ENCODE peak calls at places on chromosomes 12 and 14, in four cellular contexts. H is GOT3; V is fibroblast of the conjunctiva; U is stimulated activated CD8-positive, alpha-beta memory T cell treated with anti-CD3 and anti-CD28 coated beads, Interleukin-4, amount 100 ng/mL, for 4 hours. F is an unnamed sample.

GRCh38 chr14:103718572-103718971 is 3.0 kb downstream of the ZFYVE21 start:
- DNase-seq in V (no peak), H (no peak), U (no peak), F (no peak)

GRCh38 chr12:852864-853263 is 96.6 kb downstream of the RAD52 start:
- DNase-seq in V (no peak), U (no peak), H (no peak), F (no peak)

GRCh38 chr12:53735-54095 is 12.9 kb upstream of the IQSEC3 start:
- DNase-seq in H (no peak), V (no peak), U (no peak), F (no peak)

GRCh38 chr14:105092912-105093425 is 27.7 kb upstream of the GPR132 start:
- DNase-seq in U (peak), V (no peak), H (no peak), F (no peak)

GRCh38 chr12:77238368-77238767 is 173.0 kb upstream of the E2F7 start:
- DNase-seq in H (no peak), U (no peak), V (no peak), F (no peak)

GRCh38 chr12:48750769-48751356 is 34.4 kb upstream of the CCNT1 start:
- DNase-seq in U (no peak), V (no peak), H (no peak), F (no peak)

GRCh38 chr12:119258149-119258548 is 76.4 kb upstream of the CCDC60 start:
- DNase-seq in V (no peak), H (no peak), U (no peak), F (no peak)

GRCh38 chr12:65609359-65609771 is 214.9 kb upstream of the HMGA2 start:
- DNase-seq in U (no peak), H (no peak), V (peak), F (peak)

GRCh38 chr14:36217027-36217426 is 40.5 kb upstream of the PTCSC3 start:
- DNase-seq in H (no peak), V (no peak), U (no peak), F (no peak)

GRCh38 chr12:11823043-11823442 is 173.6 kb downstream of the ETV6 start:
- DNase-seq in H (no peak), V (peak), U (no peak), F (no peak)

GRCh38 chr12:27331927-27332324 is 710 bp upstream of the BMAL2 start:
- DNase-seq in H (no peak), U (no peak), V (no peak), F (no peak)

GRCh38 chr12:30826276-30826675 is 71.5 kb upstream of the CAPRIN2 start:
- DNase-seq in H (no peak), V (no peak), U (no peak), F (no peak)

GRCh38 chr12:53670308-53670707 is 5.6 kb downstream of the ATP5MC2 start:
- DNase-seq in V (no peak), H (no peak), U (no peak), F (no peak)

GRCh38 chr12:80400591-80400991 is 43.4 kb upstream of the PTPRQ start:
- DNase-seq in V (no peak), H (no peak), U (no peak), F (no peak)

GRCh38 chr14:73468808-73469386 is 10.6 kb upstream of the NUMB start:
- DNase-seq in V (no peak), H (no peak), U (no peak), F (no peak)

GRCh38 chr12:104974626-104975290 is 11.4 kb upstream of the NOPCHAP1 start:
- DNase-seq in H (no peak), V (no peak), U (no peak), F (no peak)

GRCh38 chr14:31303654-31304053 is 96.1 kb upstream of the HECTD1 start:
- DNase-seq in U (no peak), H (no peak), V (no peak), F (no peak)

GRCh38 chr12:113157218-113157859 is 7.8 kb downstream of the CFAP73 start:
- DNase-seq in U (no peak), H (no peak), V (no peak), F (no peak)

GRCh38 chr14:71621966-71622365 is 310.3 kb upstream of the RGS6 start:
- DNase-seq in U (no peak), V (no peak), H (no peak), F (no peak)

GRCh38 chr14:34472706-34473279 is 10.8 kb upstream of the SPTSSA start:
- DNase-seq in V (no peak), U (no peak), H (no peak), F (no peak)

GRCh38 chr12:86660488-86661171 is 404.4 kb upstream of the MGAT4C start:
- DNase-seq in U (no peak), V (peak), H (no peak), F (peak)

GRCh38 chr14:51109651-51110050 is 14.7 kb upstream of the TRIM9 start:
- DNase-seq in V (no peak), H (no peak), U (no peak), F (no peak)

GRCh38 chr12:15977999-15978398 is 66.9 kb downstream of the DERA start:
- DNase-seq in U (no peak), H (no peak), V (no peak), F (no peak)

GRCh38 chr14:57390806-57391562 is 598 bp downstream of the NAA30 start:
- DNase-seq in H (no peak), V (no peak), U (no peak), F (no peak)

GRCh38 chr12:26121841-26122680 is 2.8 kb downstream of the BHLHE41 start:
- DNase-seq in H (no peak), V (no peak), U (no peak), F (no peak)